ENCODE peak calls at places on chromosomes 5 and 9, in nine cellular contexts. K, J, P, Q, Z, M, C, Y and S are unnamed samples.

GRCh38 chr9:75087279-75087823 is 604 bp downstream of the NMRK1 start:
- DNase-seq in P (peak; percentile 37), M (peak; percentile 49), Y (no peak), Q (no peak), Z (peak; percentile 18), C (peak; percentile 45), K (peak; percentile 36), J (no peak), S (peak; percentile 46)

GRCh38 chr5:151151263-151151660 is 6.3 kb downstream of the ANXA6 start:
- DNase-seq in Y (no peak), Z (no peak), K (no peak), J (no peak), C (no peak), P (no peak), M (no peak), Q (no peak), S (no peak)

GRCh38 chr9:4147476-4148214 is 152.2 kb downstream of the GLIS3 start:
- DNase-seq in Y (no peak), C (peak; percentile 84), P (no peak), K (no peak), M (no peak), Q (peak; percentile 9), J (no peak), Z (peak; percentile 27), S (no peak)

GRCh38 chr5:172235827-172236749 is 42.1 kb downstream of the EFCAB9 start:
- DNase-seq in M (no peak), K (no peak), J (no peak), Y (no peak), P (no peak), Z (no peak), Q (no peak), C (no peak), S (no peak)

GRCh38 chr5:121873409-121873808 is 21.7 kb downstream of the FTMT start:
- DNase-seq in Y (no peak), M (no peak), Z (no peak), K (no peak), J (no peak), C (no peak), P (no peak), Q (no peak), S (no peak)

GRCh38 chr9:109499631-109500120 is 1.6 kb upstream of the PTPN3 start:
- DNase-seq in Z (peak; percentile 47), Y (no peak), Q (no peak), J (no peak), K (no peak), P (no peak), M (no peak), C (peak; percentile 68), S (no peak)

GRCh38 chr5:75985077-75985476 is 98.1 kb upstream of the SV2C start:
- DNase-seq in Q (no peak), Y (no peak), P (no peak), Z (no peak), M (no peak), J (no peak), C (no peak), K (no peak), S (no peak)

GRCh38 chr5:15002791-15003190 is 131.2 kb upstream of the ANKH start:
- DNase-seq in Z (no peak), J (no peak), P (no peak), Q (no peak), C (no peak), K (peak; percentile 24), Y (no peak), M (no peak), S (no peak)

GRCh38 chr5:157159209-157159751 is 6.8 kb downstream of the GARIN3 start:
- DNase-seq in C (no peak), K (no peak), P (no peak), Q (no peak), M (no peak), J (no peak), Z (no peak), Y (no peak), S (no peak)

GRCh38 chr5:157540707-157541451 is 34.7 kb downstream of the ADAM19 start:
- DNase-seq in Z (no peak), C (no peak), Y (no peak), Q (no peak), M (no peak), J (peak; percentile 21), P (no peak), K (no peak), S (peak; percentile 83)

GRCh38 chr9:90053027-90053426 is 448.2 kb downstream of the GADD45G start:
- DNase-seq in P (no peak), M (no peak), Z (no peak), J (no peak), K (peak; percentile 21), Y (no peak), Q (no peak), C (no peak), S (no peak)

GRCh38 chr9:33452828-33453271 is 5.5 kb upstream of the AQP3 start:
- DNase-seq in Z (peak; percentile 50), K (peak; percentile 48), J (peak; percentile 39), P (peak; percentile 64), C (peak; percentile 76), Y (peak; percentile 31), Q (no peak), M (peak; percentile 77), S (peak; percentile 72)

GRCh38 chr5:14696057-14696456 is 31.5 kb downstream of the OTULIN start:
- DNase-seq in P (no peak), Y (no peak), Q (no peak), K (no peak), Z (no peak), M (no peak), C (no peak), J (no peak), S (no peak)

GRCh38 chr5:126755593-126755992 is 21.3 kb upstream of the LMNB1 start:
- DNase-seq in K (no peak), P (no peak), Y (no peak), C (no peak), M (no peak), Q (no peak), Z (no peak), J (no peak), S (no peak)

GRCh38 chr9:76987594-76988200 is 31.8 kb upstream of the FOXB2 start:
- DNase-seq in Z (no peak), C (peak; percentile 67), Y (peak; percentile 77), P (peak; percentile 34), K (peak; percentile 68), Q (no peak), J (no peak), M (peak; percentile 18), S (peak; percentile 8)

GRCh38 chr9:4666042-4666699 is at the start of gene SPATA6L:
- DNase-seq in C (peak; percentile 70), Q (peak; percentile 15), Y (peak; percentile 74), J (peak; percentile 26), M (no peak), P (no peak), K (peak; percentile 88), Z (peak; percentile 24), S (peak; percentile 33)

GRCh38 chr5:180381851-180382480 is 28.8 kb upstream of the GFPT2 start:
- DNase-seq in Q (no peak), J (no peak), K (no peak), M (no peak), C (no peak), Z (no peak), Y (no peak), P (no peak), S (no peak)

GRCh38 chr5:181200816-181201215 is 4.2 kb downstream of the TRIM7 start:
- DNase-seq in K (no peak), M (no peak), Z (no peak), P (no peak), Q (no peak), Y (no peak), C (no peak), J (no peak), S (no peak)

GRCh38 chr9:87599901-87600610 is 102.4 kb downstream of the DAPK1 start:
- DNase-seq in M (no peak), Y (no peak), K (no peak), Z (no peak), C (peak; percentile 81), P (no peak), J (no peak), Q (no peak), S (peak; percentile 93)